ENCODE peak calls at places on chromosomes 7 and 10, in five cellular contexts. N, D, J, T and X are unnamed samples.

GRCh38 chr7:94706991-94707390 is 51.1 kb upstream of the SGCE start:
- DNase-seq in D (no peak), T (no peak), J (no peak), N (no peak), X (no peak)

GRCh38 chr7:71267734-71268133 is 135.8 kb downstream of the GALNT17 start:
- DNase-seq in T (no peak), J (no peak), N (no peak), D (no peak), X (no peak)

GRCh38 chr10:110414563-110415309 is 83.0 kb upstream of the DUSP5 start:
- DNase-seq in N (no peak), T (peak), D (peak), J (peak), X (no peak)

GRCh38 chr10:51423121-51423452 is 276.3 kb downstream of the CSTF2T start:
- DNase-seq in J (no peak), D (no peak), T (no peak), N (no peak), X (no peak)

GRCh38 chr7:139629392-139630082 is 106.1 kb downstream of the CLEC2L start:
- DNase-seq in T (peak), N (no peak), D (no peak), J (no peak), X (no peak)

GRCh38 chr7:23093546-23093945 is 12.0 kb upstream of the KLHL7 start:
- DNase-seq in J (no peak), T (no peak), N (no peak), D (no peak), X (no peak)

GRCh38 chr10:44978570-44979280 is at the start of gene DEPP1:
- DNase-seq in T (no peak), N (no peak), J (no peak), D (peak), X (no peak)

GRCh38 chr7:37977243-37977642 is 56.8 kb downstream of the EPDR1 start:
- DNase-seq in D (no peak), T (no peak), J (no peak), N (no peak), X (no peak)

GRCh38 chr10:51030480-51030879 is 43.8 kb upstream of the PRKG1 start:
- DNase-seq in D (no peak), J (no peak), T (no peak), N (no peak), X (no peak)

GRCh38 chr7:111756687-111757178 is 194.4 kb upstream of the IMMP2L start:
- DNase-seq in T (no peak), N (no peak), J (no peak), D (peak), X (no peak)

GRCh38 chr10:7202804-7203203 is 208.0 kb downstream of the SFMBT2 start:
- DNase-seq in D (no peak), J (no peak), T (no peak), N (no peak), X (no peak)

GRCh38 chr7:105776068-105776790 is 100.2 kb downstream of the ATXN7L1 start:
- DNase-seq in D (peak), J (no peak), N (peak), T (no peak), X (no peak)

GRCh38 chr7:43954524-43955228 is 28.4 kb downstream of the UBE2D4 start:
- DNase-seq in T (peak), D (no peak), J (no peak), N (peak), X (peak)

GRCh38 chr10:86337121-86337601 is 29.4 kb downstream of the GRID1 start:
- DNase-seq in N (no peak), D (no peak), T (no peak), J (no peak), X (no peak)

GRCh38 chr10:21194510-21194993 is 297.4 kb upstream of the NEBL start:
- DNase-seq in T (no peak), N (no peak), D (peak), J (no peak), X (no peak)

GRCh38 chr7:107118109-107118900 is 50.5 kb upstream of the HBP1 start:
- DNase-seq in T (no peak), J (no peak), D (no peak), N (no peak), X (no peak)

GRCh38 chr7:4226166-4226857 is 455.8 kb upstream of the FOXK1 start:
- DNase-seq in T (no peak), N (no peak), D (no peak), J (no peak), X (no peak)

GRCh38 chr10:12390733-12391132 is 41.4 kb downstream of the CAMK1D start:
- DNase-seq in T (no peak), N (no peak), D (no peak), J (no peak), X (no peak)

GRCh38 chr10:86944471-86944870 is 12.9 kb downstream of the MMRN2 start:
- DNase-seq in N (no peak), D (no peak), T (no peak), J (no peak), X (no peak)

GRCh38 chr7:49398730-49399129 is 374.7 kb upstream of the VWC2 start:
- DNase-seq in J (no peak), T (no peak), D (no peak), N (no peak), X (no peak)

GRCh38 chr7:72196176-72196575 is 216.0 kb downstream of the CALN1 start:
- DNase-seq in J (no peak), D (no peak), T (no peak), N (no peak), X (no peak)

GRCh38 chr7:135685306-135686084 is 23.2 kb downstream of the STMP1 start:
- DNase-seq in D (no peak), J (no peak), N (no peak), T (no peak), X (no peak)

GRCh38 chr7:16926861-16927260 is 45.1 kb upstream of the AGR3 start:
- DNase-seq in N (no peak), D (no peak), T (no peak), J (no peak), X (no peak)

GRCh38 chr10:88980247-88980646 is 10.4 kb upstream of the FAS start:
- DNase-seq in N (no peak), D (no peak), T (no peak), J (no peak), X (no peak)

GRCh38 chr10:74923556-74923955 is 97.2 kb downstream of the KAT6B start:
- DNase-seq in J (no peak), D (no peak), N (no peak), T (no peak), X (no peak)

GRCh38 chr7:99615989-99616358 is 772 bp upstream of the ZSCAN25 start:
- DNase-seq in J (no peak), N (no peak), D (no peak), T (no peak), X (no peak)

GRCh38 chr7:111025013-111025412 is 65.9 kb upstream of the LRRN3 start:
- DNase-seq in T (no peak), J (no peak), N (no peak), D (no peak), X (no peak)

GRCh38 chr10:80473096-80473657 is 19.1 kb downstream of the TSPAN14 start:
- DNase-seq in D (no peak), N (no peak), T (no peak), J (no peak), X (no peak)

GRCh38 chr7:149431486-149432120 is 29.3 kb downstream of the ZNF777 start:
- DNase-seq in J (no peak), D (no peak), N (no peak), T (no peak), X (no peak)

GRCh38 chr10:75203724-75204123 is 6.9 kb upstream of the VDAC2 start:
- DNase-seq in N (no peak), J (no peak), D (no peak), T (no peak), X (no peak)

GRCh38 chr10:132571565-132572544 is 34.3 kb downstream of the INPP5A start:
- DNase-seq in N (peak), T (peak), D (peak), J (peak), X (peak)

GRCh38 chr10:83492004-83492403 is 647.3 kb upstream of the GHITM start:
- DNase-seq in J (no peak), T (no peak), N (no peak), D (no peak), X (no peak)

GRCh38 chr10:111705026-111705425 is 478.5 kb downstream of the GPAM start:
- DNase-seq in J (no peak), D (no peak), N (peak), T (no peak), X (no peak)

GRCh38 chr10:92590623-92591549 is 2.0 kb upstream of the KIF11 start:
- DNase-seq in J (no peak), D (peak), T (peak), N (no peak), X (peak)

GRCh38 chr7:27101188-27101905 is 1.1 kb downstream of the HOXA2 start:
- DNase-seq in J (no peak), D (no peak), T (no peak), N (no peak), X (no peak)

GRCh38 chr7:421056-421991 is 98.3 kb downstream of the PDGFA start:
- DNase-seq in T (no peak), N (no peak), D (no peak), J (no peak), X (no peak)

GRCh38 chr10:44731271-44731670 is 179.9 kb upstream of the TMEM72 start:
- DNase-seq in J (no peak), N (no peak), T (no peak), D (no peak), X (no peak)